ENCODE peak calls at places on chromosomes 2 and 18, in four cellular contexts. Z is H9, K is IMR-90, R is neuronal stem cell. N is an unnamed sample.

GRCh38 chr2:143083636-143084035 is 45.6 kb upstream of the ARHGAP15 start:
- DNase-seq in Z (no peak), R (no peak), K (peak; percentile 92), N (peak; percentile 4)

GRCh38 chr18:77191241-77191751 is 58.4 kb upstream of the GALR1 start:
- DNase-seq in Z (no peak), R (no peak), K (peak; percentile 68), N (no peak)

GRCh38 chr2:15094161-15094560 is 461.6 kb downstream of the LRATD1 start:
- DNase-seq in K (no peak), Z (no peak), R (no peak), N (no peak)

GRCh38 chr18:45571714-45572113 is 43.6 kb upstream of the SLC14A2 start:
- DNase-seq in R (no peak), K (no peak), Z (no peak), N (no peak)

GRCh38 chr2:95158891-95159619 is 593 bp downstream of the ZNF514 start:
- DNase-seq in Z (peak; percentile 42), R (peak; percentile 18), K (peak; percentile 30), N (peak; percentile 41)

GRCh38 chr18:42174909-42175308 is 219.9 kb downstream of the PIK3C3 start:
- DNase-seq in Z (peak; percentile 30), K (no peak), R (peak; percentile 32), N (peak; percentile 51)

GRCh38 chr2:65790676-65790935 is 358.2 kb upstream of the SPRED2 start:
- DNase-seq in K (no peak), R (peak; percentile 14), Z (peak; percentile 38), N (peak; percentile 21)

GRCh38 chr2:70145168-70145538 is 45.7 kb downstream of the C2orf42 start:
- DNase-seq in Z (no peak), K (no peak), R (no peak), N (no peak)

GRCh38 chr2:8798393-8798792 is 39.0 kb downstream of the KIDINS220 start:
- DNase-seq in Z (no peak), K (no peak), R (no peak), N (no peak)

GRCh38 chr2:109247812-109248211 is 118.8 kb downstream of the SH3RF3 start:
- DNase-seq in R (no peak), Z (no peak), K (no peak), N (no peak)

GRCh38 chr2:235734168-235734567 is 240.3 kb downstream of the AGAP1 start:
- DNase-seq in R (no peak), Z (no peak), K (no peak), N (no peak)

GRCh38 chr2:230602562-230603230 is 109.9 kb upstream of the CAB39 start:
- DNase-seq in K (no peak), Z (no peak), R (no peak), N (no peak)

GRCh38 chr2:169363027-169363569 is 764 bp upstream of the LRP2 start:
- DNase-seq in R (peak; percentile 27), K (no peak), Z (peak; percentile 21), N (peak; percentile 19)

GRCh38 chr2:142065700-142066099 is 65.1 kb downstream of the LRP1B start:
- DNase-seq in Z (no peak), R (no peak), K (no peak), N (no peak)

GRCh38 chr2:22634167-22634566 is 750.8 kb upstream of the KLHL29 start:
- DNase-seq in Z (no peak), R (no peak), K (no peak), N (no peak)

GRCh38 chr18:34224423-34225217 is at the start of gene NOL4:
- DNase-seq in K (no peak), Z (peak; percentile 99), R (peak; percentile 98), N (peak; percentile 99)

GRCh38 chr2:111654829-111655228 is 229.2 kb downstream of the ANAPC1 start:
- DNase-seq in K (no peak), Z (no peak), R (no peak), N (no peak)

GRCh38 chr18:8660316-8660715 is 45.0 kb upstream of the MTCL1 start:
- DNase-seq in R (no peak), K (peak; percentile 18), Z (no peak), N (no peak)

GRCh38 chr18:46946656-46947282 is 29.4 kb downstream of the KATNAL2 start:
- DNase-seq in Z (peak; percentile 95), K (peak; percentile 80), R (peak; percentile 90), N (peak; percentile 96)

GRCh38 chr2:189285962-189286648 is 106.5 kb upstream of the COL5A2 start:
- DNase-seq in Z (no peak), K (peak; percentile 92), R (no peak), N (peak; percentile 52)

GRCh38 chr2:8126783-8127182 is 555.1 kb upstream of the ID2 start:
- DNase-seq in Z (no peak), R (no peak), K (no peak), N (no peak)

GRCh38 chr18:74897971-74898657 is 300.4 kb downstream of the ZNF407 start:
- DNase-seq in Z (no peak), R (no peak), K (peak; percentile 85), N (no peak)

GRCh38 chr18:42828881-42829280 is 286.6 kb downstream of the RIT2 start:
- DNase-seq in Z (no peak), K (no peak), R (no peak), N (no peak)

GRCh38 chr2:201821080-201821479 is 14.7 kb downstream of the CDK15 start:
- DNase-seq in K (no peak), Z (no peak), R (no peak), N (no peak)

GRCh38 chr2:188784269-188784762 is 189.9 kb upstream of the COL3A1 start:
- DNase-seq in R (no peak), Z (no peak), K (no peak), N (no peak)

GRCh38 chr2:120388222-120389035 is 42.5 kb downstream of the INHBB start:
- DNase-seq in K (no peak), Z (peak; percentile 8), R (no peak), N (no peak)

GRCh38 chr2:110713508-110714362 is 18.6 kb upstream of the ACOXL start:
- DNase-seq in K (no peak), Z (no peak), R (no peak), N (peak; percentile 48)

GRCh38 chr2:100852999-100853908 is 33.3 kb downstream of the NPAS2 start:
- DNase-seq in R (no peak), K (peak; percentile 34), Z (peak; percentile 56), N (peak; percentile 10)

GRCh38 chr2:27211241-27211942 is 449 bp upstream of the ATRAID start:
- DNase-seq in K (no peak), Z (no peak), R (no peak), N (peak; percentile 79)

GRCh38 chr2:31239842-31240198 is 5.9 kb downstream of the EHD3 start:
- DNase-seq in R (no peak), Z (peak; percentile 29), K (peak; percentile 42), N (no peak)

GRCh38 chr18:69631281-69631680 is 230.6 kb downstream of the DOK6 start:
- DNase-seq in K (no peak), R (no peak), Z (no peak), N (no peak)

GRCh38 chr18:35559867-35560266 is 21.7 kb upstream of the GALNT1 start:
- DNase-seq in K (no peak), Z (no peak), R (no peak), N (no peak)

GRCh38 chr2:57376985-57377384 is 669.6 kb upstream of the VRK2 start:
- DNase-seq in K (no peak), R (no peak), Z (no peak), N (peak; percentile 45)

GRCh38 chr2:56088411-56088810 is 95.4 kb upstream of the CCDC85A start:
- DNase-seq in Z (no peak), K (peak; percentile 3), R (no peak), N (no peak)

DNA sequence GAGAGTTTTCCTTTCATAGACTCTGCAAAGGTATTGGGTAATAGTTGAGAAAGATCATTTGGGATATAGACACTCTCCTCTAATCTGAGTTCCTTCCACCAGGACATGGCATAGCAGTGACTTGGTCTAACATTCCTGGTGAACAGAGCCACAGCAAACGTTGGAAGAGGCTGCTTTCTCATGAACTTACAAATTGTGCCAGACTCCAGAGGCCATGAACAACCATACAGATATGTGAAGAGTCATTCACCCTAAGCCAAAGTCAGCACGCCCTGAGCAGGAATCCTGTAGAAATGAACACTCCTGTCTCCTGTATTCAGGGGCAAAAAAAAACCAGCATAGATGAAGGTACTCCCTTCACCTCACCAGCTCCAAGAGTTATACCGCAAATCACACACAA is 152.8 kb downstream of the TMEM18 start:
- DNase-seq in Z (no peak), R (no peak), K (no peak), N (peak; percentile 9)
- H2AK5ac ChIP-seq in Z (no peak overlapping the region), R (no peak overlapping the region), K (no peak overlapping the region), N (no peak overlapping the region)

GRCh38 chr2:3457524-3458395 is 61.6 kb downstream of the ADI1 start:
- DNase-seq in Z (peak; percentile 18), K (no peak), R (no peak), N (no peak)

GRCh38 chr2:3458396-3459184 is 60.7 kb downstream of the ADI1 start:
- DNase-seq in K (no peak), Z (peak; percentile 10), R (no peak), N (no peak)

GRCh38 chr2:3460831-3461544 is 58.3 kb downstream of the ADI1 start:
- DNase-seq in R (no peak), K (no peak), Z (peak; percentile 27), N (no peak)

GRCh38 chr2:3460161-3460560 is 59.2 kb downstream of the ADI1 start:
- DNase-seq in K (no peak), R (no peak), Z (peak; percentile 18), N (no peak)

GRCh38 chr2:3459185-3460015 is 59.9 kb downstream of the ADI1 start:
- DNase-seq in K (no peak), R (no peak), Z (peak; percentile 42), N (no peak)
- H3K79me1 ChIP-seq in K (peaks cover 3% of the 10 kb centered on the region), R (no peaks in the 10 kb centered on the region), Z (no peaks in the 10 kb centered on the region), N (no peaks in the 10 kb centered on the region)

GRCh38 chr2:1802046-1802445 is 57.7 kb upstream of the PXDN start:
- DNase-seq in Z (no peak), K (no peak), R (no peak), N (no peak)
- H3K23ac ChIP-seq in Z (no peak overlapping the region), K (no peak overlapping the region), R (no peak overlapping the region), N (no peak overlapping the region)

DNA sequence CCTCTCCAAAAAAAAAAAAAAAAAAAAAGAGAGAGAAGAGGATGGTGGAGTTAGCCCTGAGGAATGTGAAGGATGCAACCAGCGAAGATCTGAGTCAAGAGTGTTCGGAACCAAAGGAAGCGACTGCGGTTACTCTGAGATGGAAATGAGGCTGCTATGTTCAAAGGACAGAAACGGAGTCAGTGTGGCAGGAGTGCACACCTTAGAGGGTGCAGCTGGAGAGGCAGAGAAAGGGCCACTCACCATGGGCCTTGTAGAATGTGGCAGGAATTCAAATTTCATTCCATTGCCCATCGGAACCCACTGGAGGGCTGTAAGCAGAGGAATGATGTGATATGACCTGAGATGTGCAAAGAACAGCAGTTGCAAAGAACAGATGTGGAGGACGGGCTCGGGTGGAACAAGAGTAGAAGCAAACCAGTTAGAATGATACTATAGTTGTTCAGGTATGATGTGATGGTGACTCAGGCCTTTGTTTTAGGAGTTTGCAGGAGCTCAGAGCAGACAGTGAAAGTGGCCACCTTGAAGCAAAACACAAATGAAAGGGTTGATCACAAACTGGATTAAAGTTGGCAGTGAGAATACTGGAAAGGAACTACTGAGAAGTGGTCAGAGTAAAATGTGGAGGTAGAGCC is 22.6 kb downstream of the ITGA6 start:
- DNase-seq in R (no peak), Z (no peak), K (peak; percentile 61), N (no peak)
- H2AK5ac ChIP-seq in R (no peak overlapping the region), Z (no peak overlapping the region), K (peak overlapping the region; percentile 1), N (no peak overlapping the region)

N was measured in mesendoderm.